ENCODE peak calls at places on chromosomes 12 and 14, in six cellular contexts. G is GM12878, E is K562, A is HCT116, H is HepG2, W is SK-N-SH. K is an unnamed sample.

GRCh38 chr12:51364026-51364425 is 17.5 kb upstream of the CELA1 start:
- DNase-seq in E (no peak), W (no peak), G (no peak), A (no peak), H (no peak), K (no peak)

GRCh38 chr14:100786131-100786530 is 39.8 kb upstream of the MEG3 start:
- DNase-seq in G (no peak), E (no peak), A (no peak), H (no peak), W (no peak), K (no peak)

GRCh38 chr12:6866920-6867406 is 368 bp upstream of the TPI1 start:
- DNase-seq in A (no peak), W (no peak), H (no peak), E (no peak), G (no peak), K (no peak)

GRCh38 chr12:116525418-116526001 is 33.7 kb upstream of the MAP1LC3B2 start:
- DNase-seq in H (no peak), G (no peak), E (no peak), W (no peak), A (peak), K (peak)

GRCh38 chr12:9752145-9752717 is 8.5 kb downstream of the CD69 start:
- DNase-seq in A (no peak), G (no peak), H (no peak), E (no peak), W (no peak), K (no peak)

GRCh38 chr12:99505805-99506204 is 141.7 kb upstream of the GARIN6 start:
- DNase-seq in H (no peak), G (no peak), W (no peak), E (no peak), A (no peak), K (no peak)

GRCh38 chr14:81301813-81302212 is 81.1 kb upstream of the GTF2A1 start:
- DNase-seq in W (no peak), A (no peak), G (no peak), H (no peak), E (no peak), K (no peak)

GRCh38 chr14:100307215-100308111 is 1.2 kb upstream of the SLC25A29 start:
- DNase-seq in A (no peak), E (peak), W (peak), G (no peak), H (no peak), K (peak)

GRCh38 chr14:104419865-104420458 is 159.6 kb upstream of the C14orf180 start:
- DNase-seq in E (no peak), G (peak), A (no peak), W (no peak), H (no peak), K (no peak)

GRCh38 chr12:94134226-94134795 is 14.1 kb upstream of the PLXNC1 start:
- DNase-seq in W (peak), A (peak), E (peak), G (no peak), H (peak), K (peak)

GRCh38 chr14:76710093-76711010 is 50.9 kb upstream of the VASH1 start:
- DNase-seq in A (peak), W (peak), G (no peak), H (peak), E (peak), K (peak)

GRCh38 chr14:70317969-70318634 is 41.4 kb downstream of the COX16 start:
- DNase-seq in H (peak), A (peak), W (peak), G (peak), E (no peak), K (peak)

GRCh38 chr12:51759175-51759574 is 89.3 kb downstream of the FIGNL2 start:
- DNase-seq in A (no peak), H (no peak), G (no peak), W (no peak), E (no peak), K (no peak)

GRCh38 chr12:122473543-122474323 is 27.0 kb downstream of the ZCCHC8 start:
- DNase-seq in H (no peak), W (no peak), E (peak), G (peak), A (no peak), K (no peak)

GRCh38 chr14:93720076-93720815 is 68.0 kb downstream of the PRIMA1 start:
- DNase-seq in H (no peak), G (no peak), W (no peak), A (no peak), E (no peak), K (no peak)

GRCh38 chr14:103847954-103848719 is 762 bp upstream of the PPP1R13B start:
- DNase-seq in H (peak), G (no peak), W (peak), E (peak), A (no peak), K (peak)

GRCh38 chr12:41917827-41918445 is 226.7 kb downstream of the GXYLT1 start:
- DNase-seq in G (no peak), A (no peak), H (no peak), E (no peak), W (no peak), K (no peak)

GRCh38 chr12:112841240-112841639 is 49.7 kb downstream of the RPH3A start:
- DNase-seq in H (no peak), A (no peak), G (no peak), E (no peak), W (no peak), K (no peak)

GRCh38 chr12:113422030-113422900 is at the start of gene SDSL:
- DNase-seq in A (peak), G (peak), H (peak), E (peak), W (peak), K (peak)

GRCh38 chr14:68106917-68107316 is 287.3 kb downstream of the RAD51B start:
- DNase-seq in A (no peak), H (no peak), W (no peak), E (no peak), G (no peak), K (no peak)

GRCh38 chr12:31967569-31967968 is 8.4 kb downstream of the RESF1 start:
- DNase-seq in A (no peak), E (peak), H (no peak), W (no peak), G (no peak), K (no peak)

GRCh38 chr14:105387530-105387922 is 10.8 kb upstream of the TEX22 start:
- DNase-seq in A (no peak), G (no peak), W (no peak), E (no peak), H (no peak), K (no peak)

GRCh38 chr12:16766736-16767135 is 160.8 kb upstream of the LMO3 start:
- DNase-seq in G (no peak), A (no peak), E (no peak), H (no peak), W (no peak), K (no peak)

GRCh38 chr12:13099066-13099909 is 4.2 kb downstream of the GSG1 start:
- DNase-seq in W (no peak), G (no peak), E (no peak), H (no peak), A (no peak), K (no peak)

GRCh38 chr14:24080888-24081738 is 9.8 kb downstream of the CPNE6 start:
- DNase-seq in G (no peak), H (peak), E (peak), W (peak), A (no peak), K (peak)

GRCh38 chr12:59182191-59182590 is 261.9 kb upstream of the LRIG3 start:
- DNase-seq in E (no peak), W (no peak), A (no peak), G (no peak), H (no peak), K (no peak)

GRCh38 chr12:71947645-71948105 is 9.0 kb downstream of the TPH2 start:
- DNase-seq in W (no peak), H (peak), A (no peak), G (no peak), E (no peak), K (peak)

GRCh38 chr12:127389923-127390322 is 877.0 kb upstream of the TMEM132C start:
- DNase-seq in E (no peak), W (no peak), A (no peak), H (peak), G (no peak), K (peak)

GRCh38 chr14:91872517-91873470 is 5.5 kb upstream of the TC2N start:
- DNase-seq in A (no peak), W (no peak), E (no peak), G (no peak), H (no peak), K (peak)

GRCh38 chr12:2662524-2662923 is 132.2 kb upstream of the FKBP4 start:
- DNase-seq in E (no peak), W (no peak), G (no peak), A (no peak), H (no peak), K (no peak)

GRCh38 chr12:98894412-98895085 is 249.5 kb downstream of the APAF1 start:
- DNase-seq in E (no peak), A (no peak), H (no peak), G (no peak), W (peak), K (no peak)

GRCh38 chr14:44895716-44896115 is 66.0 kb downstream of the KLHL28 start:
- DNase-seq in E (no peak), G (no peak), W (no peak), H (no peak), A (no peak), K (no peak)

GRCh38 chr12:49698619-49699545 is 8.3 kb downstream of the FMNL3 start:
- DNase-seq in W (no peak), H (no peak), G (peak), A (no peak), E (no peak), K (no peak)

GRCh38 chr12:130142736-130143135 is 19.5 kb upstream of the FZD10 start:
- DNase-seq in E (no peak), G (no peak), A (no peak), H (no peak), W (no peak), K (peak)

GRCh38 chr14:86087377-86087776 is 557.4 kb downstream of the FLRT2 start:
- DNase-seq in W (no peak), G (no peak), A (no peak), E (no peak), H (no peak), K (no peak)

GRCh38 chr12:52005903-52006703 is 643 bp upstream of the TAMALIN start:
- DNase-seq in W (no peak), A (no peak), E (no peak), G (peak), H (no peak), K (no peak)

GRCh38 chr12:79685068-79685467 is 5.7 kb downstream of the PAWR start:
- DNase-seq in H (peak), E (no peak), G (no peak), W (no peak), A (no peak), K (no peak)

GRCh38 chr12:112941528-112942335 is 3.5 kb downstream of the OAS3 start:
- DNase-seq in G (no peak), E (no peak), H (no peak), W (peak), A (no peak), K (no peak)

GRCh38 chr14:91315844-91316267 is 71.4 kb upstream of the GPR68 start:
- DNase-seq in G (peak), E (no peak), A (no peak), W (no peak), H (no peak), K (no peak)

GRCh38 chr12:104320627-104321024 is 17.1 kb downstream of the EID3 start:
- DNase-seq in G (no peak), E (no peak), H (no peak), A (no peak), W (no peak), K (no peak)

GRCh38 chr12:24754690-24755638 is 193.9 kb downstream of the BCAT1 start:
- DNase-seq in A (no peak), G (no peak), E (no peak), W (no peak), H (peak), K (no peak)
- TF ChIP-seq JUND in A (no peak), G (no peak), E (no peak), W (peak), H (peak), K (no peak)

DNA sequence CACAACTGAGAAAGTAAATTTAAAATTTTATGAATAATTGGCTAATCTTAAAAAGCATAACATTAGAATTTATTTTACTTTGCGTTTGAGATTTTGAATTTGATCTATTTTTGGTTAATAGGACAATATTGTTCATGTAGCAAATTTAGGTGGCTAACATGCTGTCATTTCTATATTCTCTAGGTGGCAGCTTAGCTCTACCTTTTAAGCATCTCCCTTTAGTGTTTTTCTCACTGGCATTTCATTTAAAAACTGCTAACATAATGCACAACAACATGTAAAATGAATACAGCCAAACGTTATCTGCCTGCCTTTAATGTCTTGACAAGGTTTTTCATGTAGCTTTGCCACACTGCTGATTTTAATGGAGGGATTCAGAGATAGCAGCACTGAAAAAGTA is 272.3 kb upstream of the FBXO33 start:
- DNase-seq in G (no peak), W (no peak), A (no peak), E (no peak), H (no peak), K (peak)
- TF ChIP-seq JUND in G (no peak), W (no peak), A (no peak), E (no peak), H (no peak), K (no peak)

GRCh38 chr12:5746020-5746419 is 199.0 kb downstream of the ANO2 start:
- DNase-seq in A (no peak), H (no peak), E (no peak), W (no peak), G (no peak), K (no peak)

GRCh38 chr12:5746917-5747316 is 198.1 kb downstream of the ANO2 start:
- DNase-seq in E (no peak), W (no peak), G (no peak), H (no peak), A (no peak), K (no peak)

GRCh38 chr12:5746496-5746895 is 198.6 kb downstream of the ANO2 start:
- DNase-seq in W (no peak), E (no peak), H (no peak), A (no peak), G (no peak), K (no peak)

GRCh38 chr12:5745251-5745888 is 199.7 kb downstream of the ANO2 start:
- DNase-seq in E (peak), H (peak), W (peak), A (peak), G (no peak), K (peak)

DNA sequence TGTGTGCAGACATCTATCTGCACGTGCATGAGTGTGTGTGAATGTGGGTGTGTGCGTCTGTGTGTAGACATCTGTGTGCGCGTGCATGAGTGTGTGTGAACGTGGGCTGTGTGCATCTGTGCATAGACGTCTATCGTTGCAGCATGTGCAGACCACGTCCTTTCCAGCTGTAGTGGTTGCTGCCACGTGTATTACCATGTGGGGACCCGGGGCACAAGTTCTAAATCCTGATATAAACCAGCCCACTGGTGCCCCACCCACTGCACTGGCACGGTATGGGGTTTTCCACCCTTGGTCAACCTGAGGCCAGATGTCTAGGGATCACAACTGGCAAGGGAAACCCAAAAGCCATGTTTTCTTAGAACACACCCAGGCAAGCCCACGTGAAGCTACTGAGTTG is 197.0 kb downstream of the ANO2 start:
- DNase-seq in E (no peak), H (no peak), G (no peak), W (no peak), A (no peak), K (no peak)
- TF ChIP-seq JUND in E (no peak), H (no peak), G (no peak), W (no peak), A (no peak), K (no peak)

GRCh38 chr12:68387338-68387737 is 55.2 kb upstream of the MDM1 start:
- DNase-seq in G (no peak), H (no peak), E (no peak), A (no peak), W (no peak), K (no peak)

GRCh38 chr12:68393398-68393797 is 61.2 kb upstream of the MDM1 start:
- DNase-seq in A (no peak), E (no peak), H (no peak), G (no peak), W (no peak), K (no peak)

GRCh38 chr12:68392376-68392775 is 60.2 kb upstream of the MDM1 start:
- DNase-seq in H (no peak), W (no peak), G (no peak), A (no peak), E (no peak), K (no peak)

GRCh38 chr12:68397566-68398158 is 65.5 kb upstream of the MDM1 start:
- DNase-seq in W (no peak), E (no peak), H (no peak), A (no peak), G (no peak), K (no peak)

DNA sequence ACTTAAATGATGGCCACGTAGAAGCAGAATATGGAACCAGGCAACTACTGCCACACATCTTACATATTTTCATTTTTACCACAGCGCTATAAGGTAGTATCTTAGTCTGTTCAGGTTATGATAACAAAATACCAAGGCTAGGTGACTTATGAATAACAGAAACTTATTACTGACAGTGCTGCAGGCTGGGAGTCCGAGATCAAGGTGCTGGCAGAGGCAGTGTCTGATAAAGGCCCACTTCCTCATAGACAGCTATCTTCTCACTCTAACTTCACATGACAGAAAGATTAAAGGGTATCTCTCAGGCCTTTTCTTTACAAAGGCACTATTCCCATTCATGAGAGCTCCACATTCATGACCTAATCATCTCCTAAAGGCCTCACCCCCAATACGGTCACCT is 59.7 kb upstream of the MDM1 start:
- DNase-seq in A (no peak), G (no peak), W (no peak), H (no peak), E (no peak), K (no peak)
- TF ChIP-seq JUND in A (no peak), G (no peak), W (no peak), H (no peak), E (peak), K (no peak)

GRCh38 chr12:56631790-56632700 is 1.9 kb upstream of the BAZ2A start:
- DNase-seq in E (peak), W (peak), A (no peak), H (peak), G (no peak), K (peak)
- TF ChIP-seq JUND in E (no peak), W (no peak), A (no peak), H (no peak), G (no peak), K (no peak)

DNA sequence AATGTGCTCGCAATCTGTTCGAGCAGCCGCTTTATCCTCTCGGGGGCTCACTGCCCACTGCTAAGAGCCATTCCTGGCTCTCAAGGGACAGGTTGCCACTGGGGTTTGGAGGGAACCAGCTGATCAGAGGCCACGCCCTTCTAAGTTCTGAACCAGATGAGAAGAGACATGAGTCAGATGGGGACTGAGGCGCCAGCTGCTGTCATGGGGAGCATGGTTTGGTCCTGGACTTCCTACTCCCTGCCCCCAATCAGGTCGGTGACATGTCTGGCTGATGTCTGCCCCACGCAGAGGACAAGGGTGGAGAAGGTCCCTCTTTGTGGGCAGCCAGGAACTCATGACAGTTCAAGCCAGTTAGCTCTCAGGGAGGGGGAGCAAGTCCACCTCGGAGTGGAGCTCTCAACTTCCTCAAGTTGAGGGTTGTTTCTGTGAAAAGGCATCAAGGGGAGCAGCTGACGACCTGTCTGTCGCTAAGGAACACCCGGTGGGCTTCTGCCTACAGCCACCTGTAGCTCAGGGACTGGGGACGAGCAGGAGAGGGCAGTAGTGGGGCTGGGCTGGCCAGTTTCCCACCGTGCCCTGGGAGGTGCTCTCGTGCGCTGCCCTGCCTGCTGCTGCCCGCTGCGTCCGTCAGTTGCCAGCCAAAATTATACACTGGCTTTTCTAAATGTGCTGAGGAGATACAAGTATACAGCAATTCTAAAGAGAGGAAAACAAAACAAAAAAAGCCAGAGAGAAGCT is 20.4 kb downstream of the PSMC1 start:
- DNase-seq in H (no peak), G (no peak), A (no peak), E (peak), W (no peak), K (no peak)
- TF ChIP-seq JUND in H (no peak), G (no peak), A (no peak), E (no peak), W (no peak), K (no peak)

DNA sequence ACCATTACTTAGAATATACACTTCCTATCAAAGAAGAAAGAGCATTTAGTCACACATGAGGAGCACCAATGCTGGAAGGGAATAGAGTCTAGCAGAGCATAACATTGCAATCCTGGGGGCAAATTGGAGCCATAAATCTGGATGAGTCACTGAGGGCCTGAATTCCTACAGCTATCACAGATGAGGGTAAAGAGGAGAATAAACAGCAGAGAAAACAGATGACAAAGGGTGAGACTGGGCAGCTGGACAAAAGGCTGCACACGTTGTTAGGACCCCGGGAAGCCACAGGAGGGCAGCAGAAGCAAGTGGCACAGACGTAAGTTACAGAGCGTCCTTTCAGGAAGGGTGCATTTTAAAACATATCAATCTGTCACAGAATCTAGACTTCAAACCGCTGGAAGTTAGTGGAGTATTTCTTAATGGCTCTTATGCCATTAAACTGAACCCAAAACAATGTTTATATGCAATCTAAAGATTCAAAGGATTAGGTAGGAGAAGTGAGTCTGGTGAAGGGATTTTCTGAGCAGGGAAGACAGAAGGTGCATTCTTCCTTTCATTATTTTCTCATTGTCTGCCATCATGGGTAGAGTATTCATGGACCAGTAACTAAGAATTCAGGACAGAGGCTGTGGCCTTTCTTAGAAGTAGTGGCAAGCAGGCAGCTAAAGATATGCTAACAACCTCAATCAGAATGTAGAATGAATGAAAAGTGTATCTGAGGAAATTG is 159.8 kb upstream of the DAAM1 start:
- DNase-seq in G (peak), H (peak), A (peak), E (peak), W (peak), K (peak)
- TF ChIP-seq JUND in G (no peak), H (no peak), A (no peak), E (no peak), W (peak), K (no peak)

K was measured in T47D.